ENCODE peak calls at places on chromosomes 6 and 20, in six cellular contexts. W is activated B cell treated with CpG ODN at 0.5 μM for 24 hours, F is A673, J is NCI-H1436, R is Peyer's patch, E is BE2C. U is an unnamed sample.

GRCh38 chr6:89792881-89793280 is 26.7 kb downstream of the MDN1 start:
- DNase-seq in W (no peak), F (peak), E (peak), J (no peak), R (no peak), U (peak)

GRCh38 chr20:40416274-40416673 is 272.8 kb downstream of the MAFB start:
- DNase-seq in J (no peak), E (no peak), W (no peak), R (no peak), F (no peak), U (no peak)

GRCh38 chr6:42158011-42158410 is 15.2 kb upstream of the GUCA1A start:
- DNase-seq in F (no peak), J (no peak), W (no peak), R (no peak), E (no peak), U (no peak)

GRCh38 chr20:24675651-24676352 is 206.4 kb downstream of the SYNDIG1 start:
- DNase-seq in J (no peak), E (peak), W (no peak), R (no peak), F (no peak), U (peak)

GRCh38 chr20:64192406-64192805 is 28.2 kb downstream of the MYT1 start:
- DNase-seq in W (no peak), E (no peak), J (no peak), R (no peak), F (no peak), U (no peak)

GRCh38 chr6:132952998-132953397 is 138.6 kb downstream of the RPS12 start:
- DNase-seq in F (no peak), E (no peak), J (no peak), W (no peak), R (no peak), U (no peak)

GRCh38 chr6:101666256-101666655 is 272.7 kb downstream of the GRIK2 start:
- DNase-seq in R (no peak), F (no peak), J (no peak), E (no peak), W (no peak), U (no peak)

GRCh38 chr6:42318485-42318884 is 100.8 kb upstream of the MRPS10 start:
- DNase-seq in R (no peak), J (no peak), F (no peak), E (no peak), W (no peak), U (no peak)

GRCh38 chr6:112931835-112932234 is 584.7 kb downstream of the RFPL4B start:
- DNase-seq in E (no peak), R (no peak), W (no peak), F (peak), J (no peak), U (no peak)

GRCh38 chr20:34369265-34369664 is 6.2 kb downstream of the ITCH start:
- DNase-seq in F (no peak), W (no peak), E (no peak), J (no peak), R (no peak), U (no peak)

GRCh38 chr20:23666698-23667097 is 22.1 kb downstream of the CST4 start:
- DNase-seq in W (no peak), J (no peak), E (no peak), F (no peak), R (no peak), U (no peak)

GRCh38 chr6:132764370-132764769 is 6.7 kb upstream of the VNN2 start:
- DNase-seq in E (no peak), J (no peak), F (peak), R (no peak), W (no peak), U (no peak)

U was measured in glutamatergic neuron.